ENCODE peak calls at places on chromosomes 12 and 14, in ten cellular contexts. H is Peyer's patch; K is psoas muscle; O is tibial nerve; M is colonic mucosa; T is CD8-positive, alpha-beta T cell; Z is neural progenitor cell; I is dorsolateral prefrontal cortex; E is neuronal stem cell; F is tibial artery. P is an unnamed sample.
A peak's percentile ranks its signal among the peaks of the same experiment; 100 is the strongest.

GRCh38 chr12:131105736-131106356 is 152.1 kb downstream of the ADGRD1 start:
- DNase-seq in I (peak; percentile 82), M (no peak), F (peak; percentile 41), O (no peak), K (no peak), T (peak; percentile 46), Z (no peak), H (peak; percentile 44), E (no peak), P (no peak)

GRCh38 chr12:116194935-116195431 is 82.5 kb downstream of the MED13L start:
- DNase-seq in K (no peak), T (peak; percentile 55), I (no peak), Z (no peak), H (no peak), F (no peak), M (no peak), E (no peak), O (no peak), P (no peak)

GRCh38 chr12:69639400-69640016 is 28.8 kb upstream of the LRRC10 start:
- DNase-seq in O (peak; percentile 40), Z (peak; percentile 81), M (peak; percentile 66), F (peak; percentile 71), H (peak; percentile 80), E (peak; percentile 54), I (no peak), T (peak; percentile 56), K (peak; percentile 77), P (peak; percentile 58)

GRCh38 chr14:51401272-51401671 is 161.2 kb downstream of the TMX1 start:
- DNase-seq in O (peak; percentile 30), I (no peak), K (no peak), E (no peak), H (no peak), F (no peak), M (no peak), T (no peak), Z (no peak), P (no peak)

GRCh38 chr12:108337235-108338223 is 1.6 kb downstream of the CMKLR1 start:
- DNase-seq in E (no peak), F (peak; percentile 73), M (no peak), T (no peak), K (no peak), H (no peak), O (peak; percentile 26), I (no peak), Z (peak; percentile 53), P (no peak)

GRCh38 chr14:20658246-20658645 is 16.8 kb upstream of the OR6S1 start:
- DNase-seq in H (no peak), F (no peak), Z (no peak), K (no peak), M (no peak), T (no peak), O (no peak), I (no peak), E (no peak), P (no peak)

GRCh38 chr14:50941151-50941550 is 3.1 kb downstream of the PYGL start:
- DNase-seq in O (no peak), K (no peak), H (no peak), M (no peak), I (no peak), T (no peak), F (no peak), E (no peak), Z (no peak), P (no peak)

GRCh38 chr12:93743229-93743998 is 66.2 kb downstream of the CRADD start:
- DNase-seq in T (no peak), E (no peak), Z (no peak), H (no peak), M (no peak), I (no peak), K (no peak), F (no peak), O (no peak), P (no peak)

GRCh38 chr12:25135531-25136154 is 59.3 kb downstream of the DNAI7 start:
- DNase-seq in M (no peak), O (no peak), F (no peak), I (no peak), T (no peak), K (no peak), H (no peak), Z (peak; percentile 28), E (no peak), P (no peak)

GRCh38 chr14:79294506-79294905 is 916.8 kb downstream of the DIO2 start:
- DNase-seq in I (no peak), K (no peak), M (no peak), E (no peak), F (no peak), O (no peak), Z (no peak), H (no peak), T (no peak), P (no peak)

GRCh38 chr14:61498811-61499210 is 177.4 kb downstream of the PRKCH start:
- DNase-seq in O (no peak), Z (no peak), E (no peak), M (no peak), T (no peak), F (no peak), K (no peak), I (no peak), H (no peak), P (no peak)

GRCh38 chr12:98821849-98822248 is 176.8 kb downstream of the APAF1 start:
- DNase-seq in E (no peak), F (no peak), O (no peak), H (no peak), I (no peak), M (no peak), T (no peak), K (no peak), Z (no peak), P (no peak)

GRCh38 chr12:8681129-8681902 is 16.5 kb upstream of the RIMKLB start:
- DNase-seq in Z (no peak), F (no peak), E (no peak), H (peak; percentile 62), O (no peak), M (no peak), K (no peak), I (no peak), T (no peak), P (peak; percentile 34)

GRCh38 chr12:30796891-30797371 is 42.2 kb upstream of the CAPRIN2 start:
- DNase-seq in T (no peak), Z (peak; percentile 44), F (no peak), K (no peak), M (no peak), I (no peak), E (no peak), O (no peak), H (no peak), P (no peak)

GRCh38 chr12:104121001-104121400 is 17.0 kb downstream of the NFYB start:
- DNase-seq in H (no peak), I (no peak), F (no peak), M (no peak), O (no peak), E (no peak), Z (no peak), T (no peak), K (no peak), P (no peak)

GRCh38 chr12:132359971-132360370 is 30.6 kb upstream of the GALNT9 start:
- DNase-seq in T (no peak), K (peak; percentile 30), M (no peak), O (no peak), Z (no peak), I (peak; percentile 17), H (no peak), E (no peak), F (no peak), P (no peak)

GRCh38 chr12:87274594-87275245 is 754.5 kb downstream of the C12orf50 start:
- DNase-seq in H (no peak), I (no peak), K (no peak), O (no peak), E (no peak), Z (peak; percentile 62), T (no peak), F (no peak), M (no peak), P (no peak)

GRCh38 chr12:130546494-130546893 is 169.6 kb downstream of the RIMBP2 start:
- DNase-seq in O (no peak), E (no peak), Z (no peak), F (no peak), H (no peak), T (no peak), K (no peak), M (no peak), I (no peak), P (no peak)

GRCh38 chr12:71607494-71608330 is 55.9 kb downstream of the ZFC3H1 start:
- DNase-seq in K (no peak), Z (peak; percentile 19), O (no peak), M (no peak), E (no peak), F (no peak), T (no peak), H (no peak), I (no peak), P (no peak)

GRCh38 chr12:1612196-1612595 is 16.8 kb upstream of the WNT5B start:
- DNase-seq in E (no peak), Z (no peak), O (no peak), K (no peak), I (no peak), M (no peak), F (no peak), T (no peak), H (no peak), P (no peak)
- H3K4me3 ChIP-seq in E (no peak overlapping the region), Z (no peak overlapping the region), O (no peak overlapping the region), K (no peak overlapping the region), I (peak overlapping the region; percentile 8), M (no peak overlapping the region), F (no peak overlapping the region), T (no peak overlapping the region), H (no peak overlapping the region), P (no peak overlapping the region)

GRCh38 chr12:121295746-121296617 is 527 bp downstream of the CAMKK2 start:
- DNase-seq in F (no peak), K (peak; percentile 69), E (peak; percentile 33), I (no peak), H (peak; percentile 82), O (no peak), T (no peak), M (peak; percentile 67), Z (peak; percentile 56), P (peak; percentile 42)
- H3K27ac ChIP-seq in F (peak overlapping the region; percentile 82), K (peak overlapping the region; percentile 82), E (no peak overlapping the region), I (peak overlapping the region; percentile 87), H (peak overlapping the region; percentile 98), O (peak overlapping the region; percentile 89), T (peak overlapping the region; percentile 59), M (peak overlapping the region; percentile 73), Z (no peak overlapping the region), P (peak overlapping the region; percentile 75)

GRCh38 chr12:122891661-122892525 is 4.0 kb downstream of the VPS37B start:
- DNase-seq in I (no peak), E (peak; percentile 68), K (no peak), F (no peak), O (no peak), T (no peak), M (peak; percentile 62), H (peak; percentile 46), Z (peak; percentile 64), P (no peak)
- H3K4me3 ChIP-seq in I (peak overlapping the region; percentile 84), E (no peak overlapping the region), K (peak overlapping the region; percentile 33), F (peak overlapping the region; percentile 17), O (no peak overlapping the region), T (no peak overlapping the region), M (peak overlapping the region; percentile 14), H (no peak overlapping the region), Z (peak overlapping the region; percentile 34), P (no peak overlapping the region)

DNA sequence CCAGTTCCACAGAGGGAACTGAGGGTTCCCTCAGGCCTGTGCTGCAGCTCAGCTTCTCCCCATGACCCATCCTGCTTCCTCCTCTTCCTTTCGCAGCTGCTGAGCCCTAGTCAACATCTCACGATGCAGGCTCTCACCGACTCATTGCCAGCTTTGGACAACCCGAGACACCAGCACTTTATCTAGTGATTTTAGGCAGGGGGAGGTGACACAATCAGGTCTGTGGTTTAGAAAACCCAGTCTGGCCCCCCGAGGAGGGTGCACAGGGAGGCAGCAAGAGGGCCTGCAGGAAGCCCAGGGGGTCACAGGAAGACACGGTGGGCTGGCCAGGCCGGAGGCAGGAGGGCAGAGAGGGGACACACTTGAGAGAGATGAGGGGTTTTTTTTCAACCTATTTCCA is 35.4 kb downstream of the DIO3 start:
- DNase-seq in O (no peak), K (no peak), M (peak; percentile 9), I (no peak), T (no peak), E (no peak), F (no peak), H (no peak), Z (no peak), P (no peak)
- H3K27ac ChIP-seq in O (no peak overlapping the region), K (no peak overlapping the region), M (no peak overlapping the region), I (no peak overlapping the region), T (peak overlapping the region; percentile 28), E (no peak overlapping the region), F (no peak overlapping the region), H (no peak overlapping the region), Z (no peak overlapping the region), P (no peak overlapping the region)